ENCODE peak calls at places on chromosomes 3 and 15, in six cellular contexts. S is A549, T is LNCaP clone FGC, L is heart left ventricle, D is OCI-LY7, P is ovary. W is an unnamed sample.

GRCh38 chr3:138389144-138389601 is 40.8 kb downstream of the MRAS start:
- DNase-seq in T (no peak), D (no peak), L (no peak), P (no peak), S (no peak), W (peak; percentile 78)

GRCh38 chr15:32881528-32881927 is 163.7 kb downstream of the GREM1 start:
- DNase-seq in D (peak; percentile 39), P (no peak), S (no peak), L (no peak), T (no peak), W (no peak)

GRCh38 chr15:98804057-98804380 is 155.7 kb downstream of the IGF1R start:
- DNase-seq in L (no peak), D (no peak), P (no peak), S (peak; percentile 37), T (no peak), W (no peak)

GRCh38 chr15:36598529-36599177 is 19.2 kb downstream of the CDIN1 start:
- DNase-seq in L (no peak), P (no peak), T (no peak), D (no peak), S (no peak), W (no peak)

GRCh38 chr3:38264307-38264706 is 1.3 kb upstream of the SLC22A13 start:
- DNase-seq in L (no peak), S (no peak), D (no peak), T (no peak), P (no peak), W (no peak)

GRCh38 chr3:33982269-33982798 is 183.9 kb downstream of the PDCD6IP start:
- DNase-seq in L (no peak), T (no peak), P (no peak), D (no peak), S (no peak), W (no peak)

GRCh38 chr3:139093840-139094239 is 49.1 kb upstream of the PRR23C start:
- DNase-seq in P (no peak), S (no peak), D (no peak), L (no peak), T (no peak), W (no peak)

GRCh38 chr3:178198329-178198728 is 337.9 kb upstream of the KCNMB2 start:
- DNase-seq in P (no peak), D (no peak), T (no peak), L (no peak), S (no peak), W (no peak)

GRCh38 chr3:196569003-196569516 is 600 bp downstream of the FBXO45 start:
- DNase-seq in L (peak; percentile 57), P (peak; percentile 37), T (no peak), D (peak; percentile 71), S (peak; percentile 39), W (peak; percentile 19)

DNA sequence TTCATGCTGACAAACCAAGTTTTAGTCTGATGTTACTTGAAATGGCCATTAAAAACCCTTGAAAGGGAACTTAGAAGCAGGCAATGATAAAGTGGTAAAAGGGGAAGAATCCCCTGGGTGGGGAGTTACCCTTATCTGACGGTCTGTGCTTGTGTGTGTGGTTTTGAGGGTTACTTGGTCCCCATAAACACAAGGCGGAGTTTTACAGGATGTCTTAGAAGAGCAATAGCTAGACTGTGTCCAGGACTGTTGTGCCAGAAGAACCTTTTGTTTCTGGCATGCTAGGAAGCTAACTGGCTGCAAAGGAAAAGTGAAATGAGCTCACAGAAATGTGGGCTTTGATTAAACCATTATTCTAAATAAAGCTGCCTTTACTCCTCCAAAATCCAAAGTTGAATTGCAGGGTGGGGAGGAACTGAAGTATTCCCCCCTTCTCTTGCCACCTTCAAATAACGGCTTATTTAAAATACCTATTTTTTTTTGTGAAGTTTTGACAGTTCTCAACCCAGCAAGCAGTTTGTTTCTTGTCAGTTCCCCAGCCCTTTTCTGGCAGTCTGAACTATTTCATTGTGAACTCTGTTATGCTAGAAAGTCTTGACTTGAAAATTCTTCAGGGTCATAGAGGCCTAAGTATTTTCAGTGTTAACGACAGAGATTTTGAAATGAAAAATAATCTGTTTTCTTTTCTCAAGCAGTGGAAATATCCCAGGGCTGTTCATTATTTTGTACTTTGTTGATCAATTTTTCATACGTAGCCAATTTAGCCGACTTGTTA is 443.5 kb downstream of the OTOL1 start:
- DNase-seq in P (no peak), D (no peak), S (no peak), T (no peak), L (no peak), W (peak; percentile 13)
- H3K4me3 ChIP-seq in P (no peak overlapping the region), D (no peak overlapping the region), S (no peak overlapping the region), T (no peak overlapping the region), L (no peak overlapping the region), W (no peak overlapping the region)

GRCh38 chr3:23431759-23432158 is 228.6 kb downstream of the UBE2E2 start:
- DNase-seq in L (no peak), T (no peak), P (no peak), D (no peak), S (no peak), W (peak; percentile 40)

GRCh38 chr3:23435904-23436303 is 232.8 kb downstream of the UBE2E2 start:
- DNase-seq in S (no peak), D (no peak), T (no peak), L (no peak), P (no peak), W (no peak)

GRCh38 chr3:23438657-23439056 is 235.5 kb downstream of the UBE2E2 start:
- DNase-seq in L (no peak), D (no peak), T (no peak), P (no peak), S (no peak), W (no peak)

GRCh38 chr3:23439080-23439479 is 236.0 kb downstream of the UBE2E2 start:
- DNase-seq in T (no peak), S (no peak), L (no peak), P (no peak), D (no peak), W (no peak)

GRCh38 chr3:23435318-23435717 is 232.2 kb downstream of the UBE2E2 start:
- DNase-seq in S (no peak), D (peak; percentile 57), T (no peak), L (no peak), P (no peak), W (no peak)
- TF ChIP-seq CTCF in S (no peak), D (peak; percentile 22), T (no peak), L (no peak), P (no peak), W (no peak)

GRCh38 chr15:67091073-67091965 is 25.9 kb downstream of the SMAD3 start:
- DNase-seq in P (peak; percentile 73), S (peak; percentile 89), T (no peak), L (peak; percentile 93), D (no peak), W (peak; percentile 97)
- H3K4me3 ChIP-seq in P (no peak overlapping the region), S (peak overlapping the region; percentile 0), T (no peak overlapping the region), L (peak overlapping the region; percentile 23), D (peak overlapping the region; percentile 48), W (no peak overlapping the region)

DNA sequence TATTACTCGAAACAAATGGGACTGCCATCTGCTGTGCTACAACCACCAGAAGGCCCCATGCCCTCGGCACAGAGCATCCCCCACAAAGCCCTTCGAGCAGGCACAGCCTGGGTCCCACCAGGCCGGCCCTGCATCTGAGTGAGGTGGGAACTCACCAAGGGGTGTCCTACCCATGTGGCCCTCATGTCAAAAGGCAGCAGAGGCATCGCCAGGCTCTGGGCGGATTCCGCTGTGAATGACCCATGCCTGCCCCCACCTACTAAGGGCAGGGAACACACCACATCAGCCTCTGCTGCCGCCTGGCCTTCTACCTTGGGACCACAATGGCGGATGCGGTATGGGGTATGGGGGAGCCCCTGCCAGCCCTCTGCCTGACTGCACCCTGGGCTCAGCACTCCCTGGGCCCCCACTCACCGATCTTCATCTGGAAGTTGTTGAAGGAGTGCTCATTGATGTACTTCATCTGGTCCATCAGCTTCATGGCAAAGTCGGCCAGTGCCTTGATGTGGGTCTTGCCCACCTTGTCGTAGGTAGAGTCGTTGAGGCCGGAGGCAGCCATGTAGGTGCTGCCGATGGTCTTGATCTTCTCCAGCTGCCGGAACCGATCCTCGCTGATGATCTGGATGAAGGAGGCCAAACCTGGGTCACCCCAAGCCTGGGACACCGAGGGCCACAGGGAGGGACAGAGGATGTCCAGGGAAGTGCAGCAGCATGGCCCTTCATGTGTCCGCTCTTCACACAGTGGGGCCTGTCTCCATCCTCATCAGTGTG is 87.8 kb downstream of the SEC22A start:
- DNase-seq in S (no peak), L (peak; percentile 20), T (no peak), P (no peak), D (no peak), W (no peak)
- TF ChIP-seq CTCF in S (no peak), L (no peak), T (no peak), P (no peak), D (no peak), W (no peak)

DNA sequence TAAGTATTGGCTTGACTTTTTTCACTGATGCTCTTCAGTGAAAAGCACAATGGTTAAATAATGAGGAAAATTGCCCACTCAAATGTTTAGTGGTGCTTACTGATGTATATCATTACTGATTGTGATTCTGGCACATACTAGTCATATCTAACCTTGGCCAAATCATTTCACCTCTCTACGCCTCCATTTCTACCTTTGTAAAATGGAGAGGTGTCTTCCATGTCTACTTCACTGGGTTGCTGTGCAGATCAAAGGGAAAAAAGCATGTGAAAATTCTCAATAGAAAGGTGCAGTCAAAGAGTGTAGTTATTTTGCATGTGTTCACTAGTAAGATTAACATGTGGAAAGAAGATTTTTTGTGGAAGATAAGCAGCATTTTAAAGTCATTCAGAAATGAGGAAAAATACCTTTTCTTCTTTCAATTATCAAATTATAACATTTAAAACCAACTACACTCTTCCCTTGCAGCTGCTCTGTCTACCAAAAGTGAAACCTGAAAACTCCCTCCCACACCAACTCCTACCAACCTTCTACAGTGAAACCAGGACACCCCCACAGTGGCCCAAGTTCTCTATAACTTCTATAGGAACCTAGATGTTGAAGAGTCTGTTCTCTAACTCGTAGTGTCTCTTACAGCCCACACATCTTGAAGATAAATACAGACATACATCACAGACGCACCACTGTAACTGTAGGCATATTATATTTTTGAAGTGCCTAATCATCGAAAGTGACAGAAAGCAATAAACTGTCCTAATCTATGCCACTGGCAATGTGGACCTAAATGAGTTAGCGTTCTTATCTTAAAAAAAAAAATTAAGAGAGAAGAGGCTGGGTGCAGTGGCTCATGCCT is 1.4 kb downstream of the CD200R1 start:
- DNase-seq in P (no peak), D (no peak), T (no peak), L (no peak), S (no peak), W (no peak)
- H3K4me3 ChIP-seq in P (no peak overlapping the region), D (no peak overlapping the region), T (no peak overlapping the region), L (peak overlapping the region; percentile 45), S (no peak overlapping the region), W (no peak overlapping the region)

DNA sequence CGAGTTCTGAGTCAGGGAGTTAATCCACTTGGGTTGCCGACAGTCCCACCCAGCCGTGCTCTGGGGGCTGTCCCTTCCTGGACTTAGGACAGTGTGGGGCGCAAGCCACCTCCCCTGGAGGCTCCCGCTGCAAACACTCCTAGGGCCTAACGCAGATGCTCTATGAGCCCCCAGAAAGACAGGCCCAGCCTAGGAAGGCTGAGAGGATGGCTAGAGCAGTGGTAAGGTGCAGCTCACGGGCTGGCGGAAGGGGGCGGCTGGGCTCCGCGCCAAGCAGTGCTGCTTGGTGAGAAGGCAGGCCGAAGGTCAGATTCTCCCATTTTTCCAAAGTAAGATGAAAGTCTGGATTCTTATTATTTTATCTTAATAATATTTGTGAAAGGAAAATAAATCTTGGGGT is 84.6 kb upstream of the ALDH1L1 start:
- DNase-seq in L (no peak), P (no peak), D (no peak), T (no peak), S (no peak), W (no peak)
- TF ChIP-seq CTCF in L (no peak), P (no peak), D (no peak), T (no peak), S (no peak), W (no peak)

GRCh38 chr15:33975023-33975565 is 6.8 kb downstream of the CHRM5 start:
- DNase-seq in S (peak; percentile 14), P (no peak), D (peak; percentile 1), T (no peak), L (no peak), W (no peak)
- H3K4me3 ChIP-seq in S (no peak overlapping the region), P (no peak overlapping the region), D (no peak overlapping the region), T (no peak overlapping the region), L (no peak overlapping the region), W (no peak overlapping the region)

W was measured in fibroblast of mammary gland.